ENCODE peak calls at places on chromosome 12, in ten cellular contexts. D, B, C, Y, U, Q, I, L, G and J are unnamed samples. For H3K4me1, the result is how much of the 10 kb centered on the place peaks cover.

GRCh38 chr12:68641138-68641537 is 30.4 kb downstream of the RAP1B start:
- DNase-seq in D (no peak), B (no peak), C (no peak), Y (no peak), U (no peak), Q (no peak), I (no peak), L (no peak), G (no peak), J (no peak)

GRCh38 chr12:51980051-51980808 is 26.5 kb upstream of the TAMALIN start:
- DNase-seq in D (no peak), B (peak), C (peak), Y (peak), U (peak), Q (peak), I (peak), L (peak), G (peak), J (peak)

GRCh38 chr12:104213952-104214351 is 1.6 kb upstream of the TXNRD1 start:
- DNase-seq in D (no peak), B (no peak), C (no peak), Y (peak), U (no peak), Q (no peak), I (no peak), L (no peak), G (peak), J (no peak)

GRCh38 chr12:119594399-119594730 is 791 bp downstream of the TMEM233 start:
- DNase-seq in D (peak), B (no peak), C (no peak), Y (peak), U (peak), Q (no peak), I (no peak), L (no peak), G (no peak), J (no peak)

GRCh38 chr12:68479832-68480291 is 130.8 kb upstream of the RAP1B start:
- DNase-seq in D (no peak), B (no peak), C (no peak), Y (no peak), U (no peak), Q (no peak), I (no peak), L (no peak), G (peak), J (no peak)

GRCh38 chr12:119956047-119956446 is 33.0 kb upstream of the BICDL1 start:
- DNase-seq in D (no peak), B (no peak), C (no peak), Y (peak), U (no peak), Q (no peak), I (no peak), L (no peak), G (no peak), J (no peak)

GRCh38 chr12:12999276-12999958 is 648 bp downstream of the HEBP1 start:
- DNase-seq in D (no peak), B (peak), C (no peak), Y (peak), U (no peak), Q (peak), I (peak), L (no peak), G (no peak), J (no peak)

GRCh38 chr12:6369916-6370575 is 5.3 kb downstream of the SCNN1A start:
- DNase-seq in D (no peak), B (no peak), C (no peak), Y (no peak), U (peak), Q (peak), I (peak), L (no peak), G (no peak), J (no peak)

GRCh38 chr12:110284597-110284996 is 3.5 kb downstream of the ATP2A2 start:
- DNase-seq in D (no peak), B (no peak), C (no peak), Y (no peak), U (no peak), Q (no peak), I (no peak), L (no peak), G (no peak), J (no peak)

GRCh38 chr12:24491968-24492367 is 456.9 kb downstream of the BCAT1 start:
- DNase-seq in D (no peak), B (no peak), C (no peak), Y (no peak), U (no peak), Q (no peak), I (no peak), L (no peak), G (no peak), J (no peak)

GRCh38 chr12:50742776-50743175 is 21.1 kb upstream of the ATF1 start:
- DNase-seq in D (no peak), B (no peak), C (no peak), Y (no peak), U (no peak), Q (no peak), I (no peak), L (no peak), G (no peak), J (no peak)

GRCh38 chr12:116882742-116883141 is 1.5 kb upstream of the HRK start:
- DNase-seq in D (no peak), B (no peak), C (no peak), Y (peak), U (no peak), Q (no peak), I (no peak), L (no peak), G (peak), J (no peak)

GRCh38 chr12:1605129-1606020 is 11.0 kb upstream of the FBXL14 start:
- DNase-seq in D (peak), B (peak), C (peak), Y (peak), U (peak), Q (peak), I (peak), L (peak), G (peak), J (peak)

GRCh38 chr12:104805186-104805585 is 152.9 kb downstream of the SLC41A2 start:
- DNase-seq in D (no peak), B (no peak), C (no peak), Y (peak), U (no peak), Q (no peak), I (no peak), L (no peak), G (peak), J (no peak)

GRCh38 chr12:56374726-56375597 is 12.3 kb upstream of the APOF start:
- DNase-seq in D (no peak), B (no peak), C (no peak), Y (no peak), U (no peak), Q (no peak), I (no peak), L (no peak), G (peak), J (no peak)

GRCh38 chr12:42586268-42586667 is 3.3 kb downstream of the PRICKLE1 start:
- DNase-seq in D (no peak), B (no peak), C (no peak), Y (no peak), U (no peak), Q (no peak), I (no peak), L (no peak), G (no peak), J (no peak)

GRCh38 chr12:123896786-123897185 is 75.8 kb downstream of the CCDC92 start:
- DNase-seq in D (no peak), B (no peak), C (no peak), Y (peak), U (no peak), Q (no peak), I (no peak), L (no peak), G (peak), J (no peak)

GRCh38 chr12:53122961-53123468 is 19.7 kb downstream of the SOAT2 start:
- DNase-seq in D (peak), B (no peak), C (no peak), Y (peak), U (no peak), Q (no peak), I (no peak), L (no peak), G (peak), J (no peak)

GRCh38 chr12:90954921-90955320 is at the start of gene CCER1:
- DNase-seq in D (peak), B (no peak), C (no peak), Y (no peak), U (no peak), Q (no peak), I (no peak), L (no peak), G (no peak), J (no peak)

GRCh38 chr12:63844391-63845341 is at the start of gene SRGAP1:
- DNase-seq in D (no peak), B (peak), C (peak), Y (peak), U (peak), Q (peak), I (peak), L (peak), G (peak), J (peak)

GRCh38 chr12:118402251-118402650 is 25.9 kb downstream of the SUDS3 start:
- DNase-seq in D (no peak), B (no peak), C (no peak), Y (peak), U (no peak), Q (peak), I (no peak), L (no peak), G (peak), J (no peak)

GRCh38 chr12:107917912-107918800 is 143.7 kb downstream of the ASCL4 start:
- DNase-seq in D (peak), B (no peak), C (no peak), Y (peak), U (no peak), Q (no peak), I (no peak), L (no peak), G (peak), J (no peak)

GRCh38 chr12:124480469-124481256 is 86.7 kb downstream of the NCOR2 start:
- DNase-seq in D (peak), B (peak), C (no peak), Y (peak), U (no peak), Q (peak), I (no peak), L (no peak), G (peak), J (peak)

GRCh38 chr12:45469902-45470301 is 254.0 kb downstream of the ANO6 start:
- DNase-seq in D (no peak), B (no peak), C (no peak), Y (no peak), U (no peak), Q (no peak), I (no peak), L (no peak), G (no peak), J (no peak)

GRCh38 chr12:15634010-15634676 is 155.0 kb downstream of the EPS8 start:
- DNase-seq in D (no peak), B (no peak), C (no peak), Y (peak), U (no peak), Q (no peak), I (no peak), L (no peak), G (peak), J (no peak)

GRCh38 chr12:93108958-93109357 is 179.9 kb upstream of the EEA1 start:
- DNase-seq in D (no peak), B (no peak), C (no peak), Y (peak), U (no peak), Q (no peak), I (no peak), L (no peak), G (peak), J (no peak)

GRCh38 chr12:93109794-93110203 is 180.7 kb upstream of the EEA1 start:
- DNase-seq in D (no peak), B (no peak), C (no peak), Y (no peak), U (no peak), Q (no peak), I (no peak), L (no peak), G (no peak), J (no peak)

GRCh38 chr12:93113317-93114006 is 184.4 kb upstream of the EEA1 start:
- DNase-seq in D (no peak), B (no peak), C (no peak), Y (no peak), U (no peak), Q (no peak), I (no peak), L (no peak), G (no peak), J (no peak)

GRCh38 chr12:93115198-93115601 is 186.1 kb upstream of the EEA1 start:
- DNase-seq in D (no peak), B (no peak), C (no peak), Y (peak), U (no peak), Q (no peak), I (no peak), L (no peak), G (no peak), J (no peak)

DNA sequence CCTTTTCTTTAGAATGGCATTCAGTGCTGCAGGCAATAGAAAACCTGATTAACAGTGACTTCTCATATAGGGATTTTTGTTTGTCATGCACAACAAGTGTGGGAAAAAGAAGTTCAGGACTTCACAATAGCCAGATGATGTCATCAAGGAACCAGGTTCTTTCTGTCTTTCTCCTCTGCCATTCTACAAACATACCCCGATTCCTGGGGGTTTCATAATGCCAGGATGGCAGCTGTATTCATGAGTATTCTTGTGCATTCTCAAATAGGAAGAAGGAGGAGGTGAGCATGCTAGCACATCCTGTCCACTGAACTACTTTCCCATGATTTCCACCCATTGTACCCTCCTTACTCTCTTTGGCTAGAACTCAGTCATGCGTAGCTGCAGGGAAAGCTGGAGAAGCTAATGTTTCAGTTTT is 182.7 kb upstream of the EEA1 start:
- DNase-seq in D (no peak), B (no peak), C (no peak), Y (no peak), U (no peak), Q (no peak), I (no peak), L (no peak), G (no peak), J (no peak)
- H3K4me1 ChIP-seq in D (under half), B (under half), C (under half), Y (half or more), U (under half), Q (under half), I (under half), L (under half), G (under half), J (under half)

GRCh38 chr12:106027286-106027685 is 111.5 kb downstream of the NUAK1 start:
- DNase-seq in D (no peak), B (no peak), C (no peak), Y (no peak), U (no peak), Q (no peak), I (no peak), L (no peak), G (no peak), J (no peak)
- H3K4me1 ChIP-seq in D (under half), B (under half), C (under half), Y (under half), U (under half), Q (under half), I (under half), L (under half), G (under half), J (under half)

GRCh38 chr12:83008703-83009102 is 322.0 kb downstream of the TMTC2 start:
- DNase-seq in D (no peak), B (no peak), C (no peak), Y (no peak), U (no peak), Q (no peak), I (no peak), L (no peak), G (no peak), J (no peak)

GRCh38 chr12:83003026-83003425 is 316.3 kb downstream of the TMTC2 start:
- DNase-seq in D (no peak), B (no peak), C (no peak), Y (no peak), U (no peak), Q (no peak), I (no peak), L (no peak), G (no peak), J (no peak)

GRCh38 chr12:83010169-83010804 is 323.6 kb downstream of the TMTC2 start:
- DNase-seq in D (no peak), B (no peak), C (no peak), Y (no peak), U (no peak), Q (no peak), I (no peak), L (no peak), G (no peak), J (no peak)

DNA sequence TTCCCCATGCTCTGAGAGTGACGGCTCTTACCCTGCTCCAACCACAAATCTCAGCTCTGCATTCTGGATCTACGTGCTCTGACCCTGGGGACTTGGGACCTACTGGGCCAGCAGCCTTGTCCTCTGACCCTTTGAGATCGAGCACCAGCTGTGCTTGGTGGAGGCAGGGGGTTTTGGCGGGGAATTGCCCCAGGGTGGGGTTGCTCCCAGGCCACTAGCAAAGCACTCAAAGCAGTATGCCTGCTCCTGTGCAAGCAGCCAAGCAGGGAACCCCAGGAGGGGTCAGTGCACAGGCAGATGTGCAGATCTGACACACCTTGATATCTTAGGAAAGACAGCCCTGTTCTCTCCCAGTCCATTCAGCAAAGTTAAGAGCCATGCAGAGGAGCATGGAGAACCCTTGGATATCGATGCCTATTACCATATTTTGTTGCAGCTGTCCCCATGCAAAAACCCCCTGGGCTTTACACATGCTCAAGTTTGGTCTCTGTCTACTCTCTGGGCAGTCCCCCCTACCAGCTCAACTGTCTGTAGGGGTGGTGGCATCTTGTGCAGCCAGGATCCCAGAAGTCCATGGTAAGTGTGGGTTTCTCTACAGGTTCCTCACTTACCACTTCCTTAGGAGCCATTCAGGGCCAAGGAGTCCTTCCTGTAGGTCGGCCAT is 319.0 kb downstream of the TMTC2 start:
- DNase-seq in D (no peak), B (no peak), C (no peak), Y (no peak), U (no peak), Q (no peak), I (no peak), L (no peak), G (no peak), J (no peak)
- H3K4me1 ChIP-seq in D (under half), B (under half), C (under half), Y (under half), U (under half), Q (under half), I (under half), L (under half), G (under half), J (under half)

DNA sequence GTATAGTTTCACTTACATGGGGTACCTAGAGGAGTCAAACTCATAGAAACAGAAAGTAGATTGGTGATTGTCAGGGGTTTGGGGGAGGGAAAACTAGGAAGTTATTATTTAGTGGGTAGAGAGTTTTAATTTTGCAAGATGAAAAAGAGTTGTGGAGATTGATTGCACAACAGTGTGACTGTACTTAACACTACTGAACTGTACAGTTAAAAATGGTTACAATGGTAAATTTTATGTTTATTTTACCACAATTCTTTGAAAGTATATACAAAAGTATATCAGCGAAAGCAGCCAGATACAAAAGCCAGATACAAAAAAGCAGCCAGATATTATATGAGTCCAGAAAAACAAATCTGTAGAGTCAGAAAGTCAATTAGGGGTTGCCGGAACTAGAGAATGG is 247.6 kb downstream of the IPO8 start:
- DNase-seq in D (no peak), B (no peak), C (no peak), Y (peak), U (no peak), Q (no peak), I (no peak), L (no peak), G (no peak), J (no peak)
- H3K4me1 ChIP-seq in D (under half), B (under half), C (under half), Y (under half), U (under half), Q (under half), I (under half), L (under half), G (under half), J (under half)

DNA sequence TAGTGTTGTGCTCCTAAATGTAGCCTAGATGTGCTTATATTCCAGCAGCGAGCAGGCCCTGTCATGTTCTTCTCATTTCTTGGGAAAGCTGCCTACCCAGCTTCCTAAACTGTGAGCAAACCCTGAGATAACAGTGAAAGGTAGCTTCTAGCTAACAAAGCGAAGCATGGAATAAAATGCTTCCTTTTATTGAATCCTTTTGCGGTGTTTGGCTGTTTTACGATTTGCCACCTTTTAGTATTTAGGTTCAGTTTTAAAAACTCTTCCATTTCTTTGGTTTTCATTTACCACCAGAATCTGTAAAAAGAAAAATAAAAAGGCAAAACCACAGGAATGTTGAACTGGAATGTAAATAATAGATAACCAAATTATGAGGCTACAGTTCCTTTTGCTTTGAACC is 5.0 kb upstream of the PKP2 start:
- DNase-seq in D (no peak), B (no peak), C (no peak), Y (peak), U (no peak), Q (no peak), I (no peak), L (no peak), G (no peak), J (no peak)
- H3K4me1 ChIP-seq in D (under half), B (under half), C (under half), Y (under half), U (under half), Q (under half), I (under half), L (under half), G (under half), J (under half)

DNA sequence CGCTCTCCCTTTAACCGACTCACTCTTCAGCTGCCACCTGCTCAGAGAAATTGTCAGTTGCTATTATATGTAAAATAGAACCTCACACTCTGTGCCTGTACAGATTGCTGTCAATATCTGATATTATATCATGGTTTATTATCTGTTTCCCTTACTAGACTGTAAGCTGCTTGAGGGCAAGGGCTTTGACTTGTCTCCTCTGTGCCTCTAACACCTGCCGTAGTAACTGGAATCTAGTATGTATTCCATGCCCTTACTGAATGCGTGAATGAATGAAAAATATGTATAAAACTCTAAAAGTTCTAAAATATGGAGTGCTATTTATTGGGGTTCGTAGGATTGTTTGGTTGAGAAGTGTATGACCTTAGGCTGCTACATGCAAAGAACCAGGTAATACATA is 1.7 kb upstream of the CD69 start:
- DNase-seq in D (no peak), B (no peak), C (no peak), Y (no peak), U (no peak), Q (no peak), I (no peak), L (no peak), G (no peak), J (no peak)
- H3K4me1 ChIP-seq in D (under half), B (under half), C (under half), Y (under half), U (under half), Q (under half), I (under half), L (under half), G (under half), J (under half)

GRCh38 chr12:2963154-2963759 is 4.1 kb downstream of the TEAD4 start:
- DNase-seq in D (no peak), B (no peak), C (no peak), Y (no peak), U (no peak), Q (peak), I (no peak), L (no peak), G (no peak), J (no peak)
- H3K4me1 ChIP-seq in D (under half), B (under half), C (under half), Y (under half), U (under half), Q (under half), I (under half), L (under half), G (under half), J (under half)